ENCODE peak calls at places on chromosomes 1 and 21, in six cellular contexts. One of them, this sample, is unnamed.

GRCh38 chr1:6956488-6957159 is 171.4 kb downstream of the CAMTA1 start:
- DNase-seq in Panc1: no peak
- DNase-seq in right cardiac atrium: no peak
- DNase-seq in mammary epithelial cell: peak
- DNase-seq in MM.1S: no peak
- DNase-seq in lower lobe of right lung: no peak
- DNase-seq in this sample: no peak

GRCh38 chr1:44670751-44671640 is 3.3 kb downstream of the TMEM53 start:
- DNase-seq in MM.1S: peak
- DNase-seq in mammary epithelial cell: no peak
- DNase-seq in Panc1: no peak
- DNase-seq in right cardiac atrium: no peak
- DNase-seq in lower lobe of right lung: no peak
- DNase-seq in this sample: no peak

GRCh38 chr21:41993744-41994143 is 16.4 kb downstream of the ZBTB21 start:
- DNase-seq in MM.1S: no peak
- DNase-seq in Panc1: no peak
- DNase-seq in lower lobe of right lung: no peak
- DNase-seq in right cardiac atrium: no peak
- DNase-seq in mammary epithelial cell: no peak
- DNase-seq in this sample: no peak

GRCh38 chr1:162670928-162671663 is 38.8 kb downstream of the DDR2 start:
- DNase-seq in Panc1: no peak
- DNase-seq in right cardiac atrium: no peak
- DNase-seq in mammary epithelial cell: no peak
- DNase-seq in lower lobe of right lung: no peak
- DNase-seq in MM.1S: no peak
- DNase-seq in this sample: no peak

GRCh38 chr1:61808968-61809367 is 66.7 kb downstream of the PATJ start:
- DNase-seq in right cardiac atrium: no peak
- DNase-seq in lower lobe of right lung: no peak
- DNase-seq in mammary epithelial cell: no peak
- DNase-seq in MM.1S: no peak
- DNase-seq in Panc1: no peak
- DNase-seq in this sample: no peak

GRCh38 chr1:16998589-16998988 is 13.1 kb downstream of the ATP13A2 start:
- DNase-seq in mammary epithelial cell: no peak
- DNase-seq in lower lobe of right lung: no peak
- DNase-seq in Panc1: no peak
- DNase-seq in MM.1S: no peak
- DNase-seq in right cardiac atrium: no peak
- DNase-seq in this sample: no peak

GRCh38 chr1:21604208-21604957 is 64.8 kb downstream of the RAP1GAP start:
- DNase-seq in mammary epithelial cell: no peak
- DNase-seq in right cardiac atrium: no peak
- DNase-seq in Panc1: no peak
- DNase-seq in lower lobe of right lung: no peak
- DNase-seq in MM.1S: no peak
- DNase-seq in this sample: no peak

GRCh38 chr1:153789478-153790148 is 14.4 kb downstream of the SLC27A3 start:
- DNase-seq in right cardiac atrium: no peak
- DNase-seq in lower lobe of right lung: no peak
- DNase-seq in mammary epithelial cell: no peak
- DNase-seq in MM.1S: peak
- DNase-seq in Panc1: no peak
- DNase-seq in this sample: no peak

GRCh38 chr1:7948950-7949349 is 8.3 kb upstream of the TNFRSF9 start:
- DNase-seq in MM.1S: no peak
- DNase-seq in right cardiac atrium: no peak
- DNase-seq in lower lobe of right lung: no peak
- DNase-seq in Panc1: no peak
- DNase-seq in mammary epithelial cell: peak
- DNase-seq in this sample: no peak

GRCh38 chr1:229430761-229431269 is 3.1 kb downstream of the ACTA1 start:
- DNase-seq in Panc1: no peak
- DNase-seq in MM.1S: no peak
- DNase-seq in mammary epithelial cell: no peak
- DNase-seq in right cardiac atrium: peak
- DNase-seq in lower lobe of right lung: peak
- DNase-seq in this sample: peak

GRCh38 chr1:90716552-90717355 is at the start of gene BARHL2:
- DNase-seq in lower lobe of right lung: no peak
- DNase-seq in right cardiac atrium: no peak
- DNase-seq in mammary epithelial cell: no peak
- DNase-seq in MM.1S: no peak
- DNase-seq in Panc1: no peak
- DNase-seq in this sample: no peak

GRCh38 chr1:235557495-235557894 is 53.2 kb upstream of the B3GALNT2 start:
- DNase-seq in MM.1S: no peak
- DNase-seq in mammary epithelial cell: no peak
- DNase-seq in lower lobe of right lung: no peak
- DNase-seq in right cardiac atrium: no peak
- DNase-seq in Panc1: no peak
- DNase-seq in this sample: no peak

GRCh38 chr1:85277802-85278201 is 1.4 kb upstream of the BCL10 start:
- DNase-seq in Panc1: no peak
- DNase-seq in lower lobe of right lung: no peak
- DNase-seq in MM.1S: no peak
- DNase-seq in mammary epithelial cell: no peak
- DNase-seq in right cardiac atrium: no peak
- DNase-seq in this sample: no peak

GRCh38 chr1:204383163-204383904 is 23.6 kb upstream of the PLEKHA6 start:
- DNase-seq in mammary epithelial cell: no peak
- DNase-seq in lower lobe of right lung: no peak
- DNase-seq in MM.1S: no peak
- DNase-seq in right cardiac atrium: no peak
- DNase-seq in Panc1: no peak
- DNase-seq in this sample: no peak

GRCh38 chr1:119878171-119878570 is 18.1 kb downstream of the ADAM30 start:
- DNase-seq in right cardiac atrium: no peak
- DNase-seq in Panc1: no peak
- DNase-seq in lower lobe of right lung: no peak
- DNase-seq in MM.1S: no peak
- DNase-seq in mammary epithelial cell: no peak
- DNase-seq in this sample: no peak

GRCh38 chr1:157147906-157148717 is 9.9 kb upstream of the ETV3 start:
- DNase-seq in lower lobe of right lung: no peak
- DNase-seq in MM.1S: peak
- DNase-seq in Panc1: no peak
- DNase-seq in mammary epithelial cell: no peak
- DNase-seq in right cardiac atrium: no peak
- DNase-seq in this sample: no peak

GRCh38 chr1:39574646-39575045 is 1.9 kb downstream of the PABPC4 start:
- DNase-seq in Panc1: no peak
- DNase-seq in lower lobe of right lung: no peak
- DNase-seq in right cardiac atrium: no peak
- DNase-seq in MM.1S: no peak
- DNase-seq in mammary epithelial cell: peak
- DNase-seq in this sample: no peak

GRCh38 chr21:35470522-35470921 is 421.4 kb upstream of the RUNX1 start:
- DNase-seq in MM.1S: no peak
- DNase-seq in mammary epithelial cell: no peak
- DNase-seq in lower lobe of right lung: no peak
- DNase-seq in Panc1: no peak
- DNase-seq in right cardiac atrium: no peak
- DNase-seq in this sample: no peak

GRCh38 chr1:16203550-16203949 is 8.9 kb downstream of the ARHGEF19 start:
- DNase-seq in lower lobe of right lung: no peak
- DNase-seq in mammary epithelial cell: no peak
- DNase-seq in MM.1S: no peak
- DNase-seq in right cardiac atrium: no peak
- DNase-seq in Panc1: no peak
- DNase-seq in this sample: no peak

GRCh38 chr1:201316556-201316955 is 33.2 kb downstream of the PKP1 start:
- DNase-seq in right cardiac atrium: no peak
- DNase-seq in mammary epithelial cell: no peak
- DNase-seq in Panc1: no peak
- DNase-seq in MM.1S: no peak
- DNase-seq in lower lobe of right lung: no peak
- DNase-seq in this sample: no peak

GRCh38 chr1:163085904-163086268 is 16.7 kb downstream of the RGS4 start:
- DNase-seq in Panc1: no peak
- DNase-seq in MM.1S: no peak
- DNase-seq in right cardiac atrium: no peak
- DNase-seq in lower lobe of right lung: no peak
- DNase-seq in mammary epithelial cell: no peak
- DNase-seq in this sample: no peak

GRCh38 chr1:239816090-239816812 is 275.4 kb upstream of the FMN2 start:
- DNase-seq in lower lobe of right lung: peak
- DNase-seq in mammary epithelial cell: peak
- DNase-seq in right cardiac atrium: peak
- DNase-seq in Panc1: peak
- DNase-seq in MM.1S: no peak
- DNase-seq in this sample: no peak

GRCh38 chr1:43357251-43357650 is 1.5 kb upstream of the CDC20 start:
- DNase-seq in lower lobe of right lung: no peak
- DNase-seq in mammary epithelial cell: no peak
- DNase-seq in MM.1S: no peak
- DNase-seq in Panc1: no peak
- DNase-seq in right cardiac atrium: no peak
- DNase-seq in this sample: no peak

GRCh38 chr1:208268541-208269337 is 24.6 kb upstream of the PLXNA2 start:
- DNase-seq in MM.1S: no peak
- DNase-seq in right cardiac atrium: no peak
- DNase-seq in Panc1: no peak
- DNase-seq in mammary epithelial cell: no peak
- DNase-seq in lower lobe of right lung: no peak
- DNase-seq in this sample: no peak

GRCh38 chr1:26731233-26731902 is 35.6 kb downstream of the ARID1A start:
- DNase-seq in MM.1S: no peak
- DNase-seq in lower lobe of right lung: no peak
- DNase-seq in right cardiac atrium: no peak
- DNase-seq in Panc1: no peak
- DNase-seq in mammary epithelial cell: no peak
- DNase-seq in this sample: no peak

GRCh38 chr1:248821101-248821500 is 4.6 kb downstream of the SH3BP5L start:
- DNase-seq in lower lobe of right lung: no peak
- DNase-seq in MM.1S: no peak
- DNase-seq in right cardiac atrium: no peak
- DNase-seq in Panc1: no peak
- DNase-seq in mammary epithelial cell: peak
- DNase-seq in this sample: no peak

DNA sequence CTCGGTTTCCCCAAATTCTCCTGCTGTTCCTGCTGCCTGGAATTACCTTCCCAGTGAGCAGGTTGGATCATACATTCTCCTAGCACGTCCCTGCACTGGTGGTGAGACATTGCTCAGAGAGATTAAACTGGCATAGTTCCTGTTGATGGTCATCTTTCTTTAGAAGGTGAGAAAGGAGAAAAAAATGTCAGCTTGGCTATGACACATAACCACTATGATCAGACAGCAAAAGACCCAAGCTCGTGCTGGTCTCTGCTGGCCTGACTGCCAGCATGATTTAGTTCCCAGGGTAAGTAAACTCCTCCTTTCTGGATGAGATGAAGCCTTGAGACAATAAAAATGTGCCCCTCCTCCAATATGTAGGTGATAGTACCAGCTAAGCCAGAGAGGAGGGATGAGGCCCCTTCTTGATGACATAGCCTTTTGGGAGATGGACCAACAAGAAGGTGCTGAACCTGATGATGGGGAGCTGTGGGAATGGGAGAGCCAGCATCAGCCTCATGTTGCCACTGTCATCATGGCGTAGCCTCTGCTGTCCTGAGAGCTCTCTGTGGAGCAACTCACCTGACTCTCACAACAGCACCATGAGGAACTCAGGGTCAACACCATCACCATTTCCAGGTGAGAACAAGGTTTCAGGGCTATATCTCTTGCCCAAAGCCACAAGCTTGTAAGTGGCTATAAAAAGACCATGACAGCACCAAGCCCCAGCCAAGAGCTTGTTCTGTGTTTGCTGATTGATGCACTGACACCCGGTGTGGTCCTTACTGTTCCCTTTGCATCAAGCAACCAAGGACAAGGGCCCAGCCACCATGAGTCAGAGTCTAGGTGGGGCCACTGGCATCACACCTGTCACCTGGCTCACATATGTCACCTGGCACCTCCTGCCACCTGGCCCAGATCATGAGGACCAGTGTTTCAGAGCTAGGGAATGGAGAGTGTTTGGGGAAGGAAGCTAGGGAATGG is 200.0 kb downstream of the MATN1 start:
- DNase-seq in mammary epithelial cell: peak
- DNase-seq in MM.1S: no peak
- DNase-seq in right cardiac atrium: no peak
- DNase-seq in lower lobe of right lung: no peak
- DNase-seq in Panc1: no peak
- DNase-seq in this sample: no peak
- H3K27ac ChIP-seq in mammary epithelial cell: no peak
- H3K27ac ChIP-seq in MM.1S: no peak
- H3K27ac ChIP-seq in right cardiac atrium: peak
- H3K27ac ChIP-seq in lower lobe of right lung: no peak
- H3K27ac ChIP-seq in Panc1: no peak
- H3K27ac ChIP-seq in this sample: no peak

GRCh38 chr1:2232255-2232915 is 4.3 kb downstream of the SKI start:
- DNase-seq in mammary epithelial cell: no peak
- DNase-seq in lower lobe of right lung: peak
- DNase-seq in MM.1S: no peak
- DNase-seq in Panc1: no peak
- DNase-seq in right cardiac atrium: no peak
- DNase-seq in this sample: no peak
- H3K27ac ChIP-seq in mammary epithelial cell: peak
- H3K27ac ChIP-seq in lower lobe of right lung: peak
- H3K27ac ChIP-seq in MM.1S: no peak
- H3K27ac ChIP-seq in Panc1: peak
- H3K27ac ChIP-seq in right cardiac atrium: peak
- H3K27ac ChIP-seq in this sample: peak

GRCh38 chr1:30754684-30755171 is 2.8 kb downstream of the LAPTM5 start:
- DNase-seq in lower lobe of right lung: no peak
- DNase-seq in Panc1: no peak
- DNase-seq in MM.1S: peak
- DNase-seq in mammary epithelial cell: no peak
- DNase-seq in right cardiac atrium: no peak
- DNase-seq in this sample: no peak
- H3K27ac ChIP-seq in lower lobe of right lung: peak
- H3K27ac ChIP-seq in Panc1: no peak
- H3K27ac ChIP-seq in MM.1S: peak
- H3K27ac ChIP-seq in mammary epithelial cell: no peak
- H3K27ac ChIP-seq in right cardiac atrium: no peak
- H3K27ac ChIP-seq in this sample: no peak

GRCh38 chr1:171653796-171654704 is 1.6 kb upstream of the MYOC start:
- DNase-seq in MM.1S: no peak
- DNase-seq in right cardiac atrium: no peak
- DNase-seq in lower lobe of right lung: no peak
- DNase-seq in Panc1: no peak
- DNase-seq in mammary epithelial cell: no peak
- DNase-seq in this sample: no peak
- H3K27ac ChIP-seq in MM.1S: no peak
- H3K27ac ChIP-seq in right cardiac atrium: peak
- H3K27ac ChIP-seq in lower lobe of right lung: peak
- H3K27ac ChIP-seq in Panc1: no peak
- H3K27ac ChIP-seq in mammary epithelial cell: no peak
- H3K27ac ChIP-seq in this sample: no peak